ENCODE peak calls at places on chromosomes 2 and 18, in ten cellular contexts. G is OCI-LY7; R is cardiac muscle cell; D is HCT116; X is A549; Y is CD8-positive, alpha-beta T cell; U is MM.1S; H is sigmoid colon; B is H7; S is HAP-1. Q is an unnamed sample.

GRCh38 chr2:68812256-68812655 is 58.9 kb downstream of the BMP10 start:
- DNase-seq in U (no peak), B (no peak), Y (no peak), H (no peak), S (no peak), G (no peak), D (no peak), X (no peak), R (no peak), Q (no peak)

GRCh38 chr2:30769891-30770462 is 37.3 kb downstream of the CAPN13 start:
- DNase-seq in U (no peak), S (no peak), R (no peak), H (no peak), B (no peak), D (no peak), X (no peak), G (no peak), Y (peak; percentile 0), Q (no peak)

GRCh38 chr2:72765997-72766609 is 59.7 kb downstream of the EXOC6B start:
- DNase-seq in R (no peak), X (no peak), B (no peak), S (peak; percentile 44), Y (no peak), D (no peak), G (no peak), H (no peak), U (no peak), Q (no peak)

GRCh38 chr2:160934991-160935390 is 225.2 kb upstream of the TANK start:
- DNase-seq in S (no peak), U (peak; percentile 58), H (no peak), G (no peak), D (no peak), B (no peak), R (no peak), X (no peak), Y (no peak), Q (no peak)

GRCh38 chr2:23596316-23596885 is 211.4 kb downstream of the KLHL29 start:
- DNase-seq in G (no peak), X (no peak), Y (no peak), B (no peak), D (no peak), S (no peak), H (peak; percentile 79), U (peak; percentile 11), R (peak; percentile 4), Q (no peak)

GRCh38 chr2:219803294-219803693 is 175.9 kb downstream of the SLC4A3 start:
- DNase-seq in R (peak; percentile 17), Y (no peak), G (no peak), X (no peak), D (no peak), H (no peak), B (no peak), S (no peak), U (no peak), Q (no peak)

GRCh38 chr2:231321556-231322334 is 73.8 kb upstream of the B3GNT7 start:
- DNase-seq in R (no peak), G (no peak), D (no peak), S (no peak), X (no peak), U (no peak), B (no peak), Y (no peak), H (peak; percentile 75), Q (no peak)

GRCh38 chr2:76953733-76954347 is 568.3 kb downstream of the LRRTM4 start:
- DNase-seq in H (no peak), Y (no peak), B (peak; percentile 13), G (peak; percentile 47), D (no peak), S (peak; percentile 45), R (peak; percentile 49), X (no peak), U (peak; percentile 48), Q (no peak)

GRCh38 chr2:9333591-9334171 is 89.6 kb downstream of the ITGB1BP1 start:
- DNase-seq in H (peak; percentile 81), Y (no peak), D (peak; percentile 53), G (peak; percentile 51), X (peak; percentile 70), B (peak; percentile 69), U (peak; percentile 50), S (peak; percentile 12), R (peak; percentile 85), Q (no peak)

GRCh38 chr2:2892892-2893291 is 484.7 kb downstream of the EIPR1 start:
- DNase-seq in R (no peak), X (no peak), H (no peak), B (no peak), U (no peak), G (no peak), D (no peak), Y (no peak), S (no peak), Q (no peak)

GRCh38 chr2:236369606-236370005 is 105.4 kb upstream of the ASB18 start:
- DNase-seq in R (peak; percentile 4), B (no peak), G (no peak), X (no peak), Y (no peak), H (no peak), S (no peak), U (no peak), D (no peak), Q (no peak)

GRCh38 chr2:69954069-69954468 is 7.4 kb downstream of the ASPRV1 start:
- DNase-seq in X (no peak), S (no peak), D (no peak), Y (no peak), B (no peak), G (peak; percentile 6), U (no peak), R (no peak), H (no peak), Q (no peak)

GRCh38 chr2:50143822-50144575 is 887.9 kb downstream of the NRXN1 start:
- DNase-seq in R (peak; percentile 71), D (no peak), X (peak; percentile 15), B (peak; percentile 8), G (peak; percentile 64), Y (no peak), U (peak; percentile 82), H (no peak), S (peak; percentile 80), Q (no peak)

GRCh38 chr2:61853086-61853847 is 593 bp downstream of the FAM161A start:
- DNase-seq in R (no peak), G (peak; percentile 33), D (peak; percentile 37), X (peak; percentile 79), B (no peak), Y (no peak), U (peak; percentile 65), H (peak; percentile 88), S (peak; percentile 63), Q (no peak)

GRCh38 chr2:240646900-240647502 is 21.7 kb downstream of the GPR35 start:
- DNase-seq in X (no peak), H (peak; percentile 55), G (no peak), S (no peak), Y (peak; percentile 5), B (peak; percentile 54), U (no peak), R (no peak), D (no peak), Q (no peak)

GRCh38 chr2:183505911-183506310 is 381.7 kb downstream of the NUP35 start:
- DNase-seq in X (no peak), G (no peak), B (no peak), D (no peak), H (no peak), S (no peak), U (no peak), Y (no peak), R (no peak), Q (no peak)

GRCh38 chr2:203594541-203594940 is 59.4 kb upstream of the RAPH1 start:
- DNase-seq in G (no peak), S (no peak), B (no peak), D (no peak), X (no peak), H (no peak), U (no peak), R (peak; percentile 54), Y (no peak), Q (no peak)

DNA sequence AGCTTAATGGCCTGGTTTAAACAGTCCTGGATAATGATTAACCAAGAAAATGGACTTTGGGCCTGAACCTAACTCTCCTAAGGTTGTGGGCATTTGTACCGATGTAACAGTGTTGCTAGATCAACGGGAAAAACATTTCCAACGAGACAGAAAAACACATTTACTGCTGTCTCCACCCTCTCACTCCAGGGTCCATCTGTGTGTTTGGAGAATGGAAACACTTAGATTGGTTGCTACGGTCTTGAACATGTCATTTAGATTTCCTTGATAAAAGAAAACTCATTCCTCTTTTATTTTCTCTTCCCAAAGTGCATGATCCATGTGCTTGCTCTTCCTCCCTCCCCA is 88.0 kb downstream of the SOCS6 start:
- DNase-seq in X (peak; percentile 70), H (no peak), B (no peak), Y (no peak), R (no peak), U (no peak), G (no peak), S (no peak), D (no peak), Q (no peak)
- H3K4me3 ChIP-seq in X (no peak overlapping the region), H (no peak overlapping the region), B (no peak overlapping the region), Y (no peak overlapping the region), R (no peak overlapping the region), U (no peak overlapping the region), G (no peak overlapping the region), S (no peak overlapping the region), D (no peak overlapping the region), Q (no peak overlapping the region)

GRCh38 chr18:33440011-33440383 is 524 bp downstream of the CCDC178 start:
- DNase-seq in S (no peak), U (no peak), R (peak; percentile 64), B (peak; percentile 67), G (peak; percentile 8), D (no peak), H (peak; percentile 66), X (peak; percentile 3), Y (no peak), Q (no peak)
- H3K4me3 ChIP-seq in S (no peak overlapping the region), U (no peak overlapping the region), R (peak overlapping the region; percentile 58), B (peak overlapping the region; percentile 55), G (no peak overlapping the region), D (no peak overlapping the region), H (peak overlapping the region; percentile 53), X (peak overlapping the region; percentile 40), Y (no peak overlapping the region), Q (no peak overlapping the region)

GRCh38 chr2:172564376-172564775 is 8.5 kb downstream of the PDK1 start:
- DNase-seq in B (no peak), S (no peak), D (no peak), X (no peak), G (no peak), R (no peak), H (no peak), U (no peak), Y (no peak), Q (no peak)
- H3K4me3 ChIP-seq in B (no peak overlapping the region), S (no peak overlapping the region), D (no peak overlapping the region), X (no peak overlapping the region), G (no peak overlapping the region), R (no peak overlapping the region), H (no peak overlapping the region), U (no peak overlapping the region), Y (no peak overlapping the region), Q (no peak overlapping the region)

DNA sequence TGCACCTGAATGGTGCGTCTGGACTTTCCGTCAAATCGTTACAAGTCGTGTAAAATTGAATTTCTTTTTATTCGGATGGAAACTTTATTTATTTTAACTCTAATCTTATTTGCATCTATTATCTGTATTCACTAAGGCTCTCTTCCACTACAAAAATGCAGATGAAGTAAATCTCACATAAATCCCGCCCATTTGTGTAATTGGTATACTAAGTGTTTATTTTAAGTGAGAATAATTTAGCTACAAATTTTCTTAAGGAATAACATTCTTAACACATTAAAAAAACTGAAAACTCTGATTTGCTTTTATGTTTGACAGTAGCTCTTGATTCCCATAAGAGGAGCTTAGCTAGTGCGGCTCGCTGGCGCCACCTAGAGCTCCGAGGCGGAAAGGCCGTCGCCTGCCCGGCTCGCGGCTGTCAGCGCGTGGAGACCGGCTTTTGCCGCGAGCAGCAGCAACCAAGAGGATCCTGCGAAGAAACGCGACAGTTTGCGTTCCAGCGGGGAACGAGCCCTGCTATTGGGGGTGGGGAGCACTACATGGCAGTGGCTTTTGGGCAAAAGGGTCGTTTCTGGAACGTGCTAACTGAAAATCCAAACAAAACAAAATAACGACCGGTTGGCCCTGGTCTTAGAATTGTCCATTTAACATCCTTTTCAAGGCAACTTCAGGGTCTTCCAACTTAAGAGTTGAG is 6.7 kb downstream of the SP9 start:
- DNase-seq in U (peak; percentile 89), X (no peak), H (peak; percentile 91), B (peak; percentile 87), S (peak; percentile 78), G (peak; percentile 83), R (peak; percentile 90), Y (peak; percentile 87), D (peak; percentile 58), Q (peak; percentile 87)
- H3K4me3 ChIP-seq in U (peak overlapping the region; percentile 61), X (no peak overlapping the region), H (no peak overlapping the region), B (peak overlapping the region; percentile 11), S (no peak overlapping the region), G (peak overlapping the region; percentile 49), R (peak overlapping the region; percentile 19), Y (no peak overlapping the region), D (no peak overlapping the region), Q (no peak overlapping the region)